ENCODE peak calls at places on chromosomes 12 and 14, in nine cellular contexts. I is cardiac muscle cell; M is CD8-positive, alpha-beta T cell; E is psoas muscle; V is endothelial cell of umbilical vein; N is pancreas; Y is fibroblast of lung; B is tibial artery; S is Caco-2. W is an unnamed sample.

GRCh38 chr12:85865905-85866304 is 8.2 kb upstream of the NTS start:
- DNase-seq in M (no peak), I (peak; percentile 8), E (no peak), N (no peak), Y (no peak), S (no peak), V (no peak), B (no peak), W (no peak)

GRCh38 chr12:128743911-128744310 is 79.8 kb downstream of the SLC15A4 start:
- DNase-seq in B (no peak), E (no peak), S (no peak), V (no peak), Y (no peak), M (no peak), I (no peak), N (no peak), W (no peak)

GRCh38 chr14:104110491-104111209 is 25.1 kb downstream of the ASPG start:
- DNase-seq in V (no peak), N (no peak), B (peak; percentile 54), I (no peak), E (peak; percentile 7), S (peak; percentile 29), M (no peak), Y (no peak), W (no peak)

GRCh38 chr12:67415473-67415872 is 146.3 kb downstream of the CAND1 start:
- DNase-seq in Y (peak; percentile 55), I (peak; percentile 65), S (no peak), V (no peak), M (no peak), N (no peak), E (no peak), B (no peak), W (no peak)

GRCh38 chr12:57614178-57614947 is 3.1 kb downstream of the ARHGEF25 start:
- DNase-seq in I (no peak), S (peak; percentile 57), E (no peak), M (no peak), Y (no peak), B (peak; percentile 72), N (no peak), V (no peak), W (no peak)

GRCh38 chr12:72057330-72057911 is 118.8 kb downstream of the TPH2 start:
- DNase-seq in V (no peak), B (no peak), I (peak; percentile 3), E (no peak), Y (no peak), S (no peak), M (no peak), N (no peak), W (no peak)

GRCh38 chr14:51844482-51844881 is 15.9 kb upstream of the GNG2 start:
- DNase-seq in N (no peak), B (no peak), Y (no peak), S (no peak), E (no peak), I (no peak), V (no peak), M (no peak), W (no peak)

GRCh38 chr12:53626702-53627169 is 554 bp upstream of the ATF7 start:
- DNase-seq in M (no peak), V (no peak), N (no peak), S (no peak), I (no peak), Y (no peak), B (no peak), E (no peak), W (no peak)

GRCh38 chr14:32077081-32078029 is at the start of gene ARHGAP5:
- DNase-seq in M (peak; percentile 47), I (peak; percentile 77), Y (peak; percentile 37), E (no peak), N (no peak), V (peak; percentile 63), S (no peak), B (peak; percentile 79), W (peak; percentile 64)

DNA sequence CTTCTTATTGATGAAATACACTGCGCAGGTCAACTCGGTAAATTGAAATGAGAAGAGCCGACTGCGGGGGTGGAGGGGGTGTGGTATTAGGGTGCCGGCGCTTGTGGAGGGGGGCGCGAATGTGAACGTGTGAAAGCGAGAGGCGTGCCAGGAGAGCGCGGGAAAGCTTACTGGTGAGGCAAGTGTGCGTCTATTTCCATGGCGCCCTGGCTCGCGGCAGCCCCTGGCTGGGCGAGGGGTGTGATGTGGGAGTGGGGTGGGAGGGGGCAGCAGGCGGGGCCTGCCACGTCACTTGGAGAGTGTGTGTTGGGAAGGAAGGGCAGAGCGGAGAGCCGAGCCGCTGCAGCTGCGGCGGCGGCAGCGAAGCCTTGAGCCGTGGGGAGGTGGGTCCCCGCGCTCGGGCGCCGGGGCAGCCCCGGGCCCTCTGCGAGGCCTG is 88.8 kb downstream of the GALNT8 start:
- DNase-seq in I (peak; percentile 85), S (no peak), M (peak; percentile 28), Y (no peak), E (peak; percentile 48), V (no peak), N (no peak), B (no peak), W (no peak)
- H3K4me3 ChIP-seq in I (peak overlapping the region; percentile 58), S (no peak overlapping the region), M (no peak overlapping the region), Y (no peak overlapping the region), E (peak overlapping the region; percentile 52), V (no peak overlapping the region), N (peak overlapping the region; percentile 29), B (peak overlapping the region; percentile 56), W (peak overlapping the region; percentile 60)

DNA sequence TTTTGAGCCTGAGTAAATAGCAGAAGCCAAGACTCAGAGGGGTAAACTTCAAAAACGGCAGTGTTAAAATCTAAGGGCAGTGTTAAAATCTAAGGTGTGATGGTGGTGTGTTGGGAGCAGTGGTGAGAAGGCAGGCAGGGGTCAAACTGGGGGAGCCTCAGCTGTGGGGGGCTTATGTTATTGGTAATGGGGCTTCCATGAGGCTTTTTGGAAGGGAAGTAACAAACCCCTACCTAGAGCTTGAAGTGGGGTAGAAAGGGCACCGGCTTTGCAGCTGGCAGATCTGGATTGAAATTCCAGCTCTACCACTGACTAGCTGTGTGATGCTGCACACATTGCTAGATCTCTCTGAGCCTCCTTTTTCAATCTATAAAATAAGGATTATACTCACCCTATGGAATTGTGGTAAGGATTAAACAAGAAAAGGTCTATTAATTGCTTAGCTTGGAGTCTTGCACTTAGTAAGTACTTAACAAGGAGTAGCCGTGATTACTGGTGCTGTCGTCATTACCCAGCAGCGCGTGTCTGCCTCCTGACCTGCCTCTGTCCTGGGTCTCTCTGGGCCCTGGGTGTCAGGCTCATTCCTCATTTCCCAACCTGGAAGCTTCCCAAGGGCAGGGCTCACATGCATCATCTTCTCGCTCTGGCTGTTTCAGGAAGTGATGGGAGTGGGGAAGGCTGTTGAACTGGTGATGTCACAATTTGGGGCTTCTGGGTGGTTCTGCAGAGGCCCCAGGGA is 18.5 kb upstream of the KRT80 start:
- DNase-seq in N (no peak), B (peak; percentile 66), S (no peak), M (no peak), E (peak; percentile 66), Y (peak; percentile 90), I (no peak), V (no peak), W (peak; percentile 75)
- TF ChIP-seq CTCF in N (no peak), B (no peak), S (no peak), M (no peak), E (no peak), Y (no peak), I (no peak), V (no peak), W (no peak)

GRCh38 chr12:26701604-26702215 is 131.3 kb downstream of the ITPR2 start:
- DNase-seq in B (no peak), M (no peak), N (no peak), Y (peak; percentile 79), S (no peak), V (peak; percentile 65), E (no peak), I (peak; percentile 64), W (no peak)

GRCh38 chr12:26699237-26699636 is 133.8 kb downstream of the ITPR2 start:
- DNase-seq in M (no peak), N (no peak), Y (peak; percentile 58), V (peak; percentile 67), B (no peak), I (no peak), E (no peak), S (no peak), W (no peak)

GRCh38 chr12:26704214-26704613 is 128.8 kb downstream of the ITPR2 start:
- DNase-seq in M (no peak), S (no peak), E (no peak), V (peak; percentile 71), I (no peak), N (no peak), B (no peak), Y (no peak), W (no peak)

GRCh38 chr12:26700430-26700829 is 132.6 kb downstream of the ITPR2 start:
- DNase-seq in I (no peak), N (no peak), V (no peak), S (no peak), M (no peak), B (no peak), Y (no peak), E (no peak), W (no peak)

GRCh38 chr12:26704684-26705475 is 128.1 kb downstream of the ITPR2 start:
- DNase-seq in N (no peak), V (peak; percentile 82), E (no peak), B (no peak), Y (no peak), M (no peak), S (no peak), I (no peak), W (no peak)
- H3K4me1 ChIP-seq in N (peaks cover 12% of the 10 kb centered on the region), V (peaks cover 26% of the 10 kb centered on the region), E (peaks cover 7% of the 10 kb centered on the region), B (peaks cover 19% of the 10 kb centered on the region), Y (no peaks in the 10 kb centered on the region), M (no peaks in the 10 kb centered on the region), S (peaks cover 28% of the 10 kb centered on the region), I (peaks cover 7% of the 10 kb centered on the region), W (peaks cover 19% of the 10 kb centered on the region)

GRCh38 chr14:22540286-22540685 is 48.7 kb downstream of the DAD1 start:
- DNase-seq in N (no peak), Y (no peak), S (no peak), B (no peak), I (no peak), M (no peak), V (no peak), E (no peak), W (no peak)
- H3K4me3 ChIP-seq in N (no peak overlapping the region), Y (no peak overlapping the region), S (no peak overlapping the region), B (no peak overlapping the region), I (no peak overlapping the region), M (peak overlapping the region; percentile 38), V (no peak overlapping the region), E (no peak overlapping the region), W (no peak overlapping the region)

W was measured in right atrium auricular region.